ENCODE peak calls at places on chromosomes 3 and 15, in ten cellular contexts. One of them, this sample, is unnamed.

GRCh38 chr3:36741285-36741684 is 23.1 kb downstream of the DCLK3 start:
- DNase-seq in naive thymus-derived CD8-positive, alpha-beta T cell: no peak
- DNase-seq in lung microvascular endothelial cell: no peak
- DNase-seq in memory B cell: no peak
- DNase-seq in SHP77: no peak
- DNase-seq in B cell: no peak
- DNase-seq in NCI-H2081 treated with DMSO at 0.1 percent for 48 hours: no peak
- DNase-seq in NCI-H2029 treated with DMSO at 0.1 percent for 48 hours: no peak
- DNase-seq in anterior cingulate cortex: no peak
- DNase-seq in tibial nerve: no peak
- DNase-seq in this sample: no peak

GRCh38 chr3:125214738-125215137 is 2.2 kb upstream of the SLC12A8 start:
- DNase-seq in anterior cingulate cortex: no peak
- DNase-seq in SHP77: no peak
- DNase-seq in naive thymus-derived CD8-positive, alpha-beta T cell: peak; percentile 7
- DNase-seq in B cell: no peak
- DNase-seq in NCI-H2029 treated with DMSO at 0.1 percent for 48 hours: no peak
- DNase-seq in memory B cell: no peak
- DNase-seq in tibial nerve: no peak
- DNase-seq in NCI-H2081 treated with DMSO at 0.1 percent for 48 hours: no peak
- DNase-seq in lung microvascular endothelial cell: peak; percentile 40
- DNase-seq in this sample: no peak

GRCh38 chr3:182046365-182046764 is 334.6 kb downstream of the SOX2 start:
- DNase-seq in anterior cingulate cortex: no peak
- DNase-seq in NCI-H2081 treated with DMSO at 0.1 percent for 48 hours: no peak
- DNase-seq in lung microvascular endothelial cell: no peak
- DNase-seq in memory B cell: no peak
- DNase-seq in naive thymus-derived CD8-positive, alpha-beta T cell: no peak
- DNase-seq in tibial nerve: no peak
- DNase-seq in NCI-H2029 treated with DMSO at 0.1 percent for 48 hours: no peak
- DNase-seq in B cell: no peak
- DNase-seq in SHP77: no peak
- DNase-seq in this sample: peak; percentile 38

GRCh38 chr15:34753236-34753894 is 1.4 kb downstream of the GJD2 start:
- DNase-seq in B cell: no peak
- DNase-seq in lung microvascular endothelial cell: peak; percentile 80
- DNase-seq in SHP77: no peak
- DNase-seq in NCI-H2081 treated with DMSO at 0.1 percent for 48 hours: no peak
- DNase-seq in NCI-H2029 treated with DMSO at 0.1 percent for 48 hours: no peak
- DNase-seq in memory B cell: no peak
- DNase-seq in naive thymus-derived CD8-positive, alpha-beta T cell: no peak
- DNase-seq in anterior cingulate cortex: no peak
- DNase-seq in tibial nerve: no peak
- DNase-seq in this sample: no peak

GRCh38 chr3:175392653-175393052 is 533.5 kb downstream of the NAALADL2 start:
- DNase-seq in lung microvascular endothelial cell: no peak
- DNase-seq in anterior cingulate cortex: no peak
- DNase-seq in tibial nerve: no peak
- DNase-seq in naive thymus-derived CD8-positive, alpha-beta T cell: no peak
- DNase-seq in NCI-H2081 treated with DMSO at 0.1 percent for 48 hours: no peak
- DNase-seq in NCI-H2029 treated with DMSO at 0.1 percent for 48 hours: no peak
- DNase-seq in SHP77: no peak
- DNase-seq in B cell: no peak
- DNase-seq in memory B cell: no peak
- DNase-seq in this sample: no peak

GRCh38 chr15:83571820-83572707 is 81.9 kb upstream of the ADAMTSL3 start:
- DNase-seq in memory B cell: no peak
- DNase-seq in lung microvascular endothelial cell: peak; percentile 36
- DNase-seq in NCI-H2081 treated with DMSO at 0.1 percent for 48 hours: no peak
- DNase-seq in tibial nerve: no peak
- DNase-seq in anterior cingulate cortex: peak; percentile 23
- DNase-seq in SHP77: peak; percentile 27
- DNase-seq in naive thymus-derived CD8-positive, alpha-beta T cell: no peak
- DNase-seq in NCI-H2029 treated with DMSO at 0.1 percent for 48 hours: no peak
- DNase-seq in B cell: no peak
- DNase-seq in this sample: no peak

GRCh38 chr3:127667119-127667681 is 5.6 kb upstream of the ABTB1 start:
- DNase-seq in NCI-H2081 treated with DMSO at 0.1 percent for 48 hours: no peak
- DNase-seq in naive thymus-derived CD8-positive, alpha-beta T cell: no peak
- DNase-seq in memory B cell: no peak
- DNase-seq in tibial nerve: no peak
- DNase-seq in lung microvascular endothelial cell: no peak
- DNase-seq in NCI-H2029 treated with DMSO at 0.1 percent for 48 hours: no peak
- DNase-seq in B cell: no peak
- DNase-seq in SHP77: no peak
- DNase-seq in anterior cingulate cortex: peak; percentile 59
- DNase-seq in this sample: no peak

GRCh38 chr3:20096135-20096685 is 56.0 kb downstream of the KAT2B start:
- DNase-seq in anterior cingulate cortex: no peak
- DNase-seq in SHP77: no peak
- DNase-seq in NCI-H2029 treated with DMSO at 0.1 percent for 48 hours: no peak
- DNase-seq in lung microvascular endothelial cell: no peak
- DNase-seq in memory B cell: no peak
- DNase-seq in naive thymus-derived CD8-positive, alpha-beta T cell: no peak
- DNase-seq in B cell: no peak
- DNase-seq in tibial nerve: no peak
- DNase-seq in NCI-H2081 treated with DMSO at 0.1 percent for 48 hours: no peak
- DNase-seq in this sample: no peak

GRCh38 chr3:171640520-171641412 is 169.5 kb downstream of the PLD1 start:
- DNase-seq in memory B cell: no peak
- DNase-seq in SHP77: no peak
- DNase-seq in anterior cingulate cortex: no peak
- DNase-seq in B cell: no peak
- DNase-seq in tibial nerve: no peak
- DNase-seq in lung microvascular endothelial cell: peak; percentile 15
- DNase-seq in NCI-H2029 treated with DMSO at 0.1 percent for 48 hours: no peak
- DNase-seq in NCI-H2081 treated with DMSO at 0.1 percent for 48 hours: no peak
- DNase-seq in naive thymus-derived CD8-positive, alpha-beta T cell: no peak
- DNase-seq in this sample: no peak

GRCh38 chr3:14371573-14372474 is 30.6 kb upstream of the SLC6A6 start:
- DNase-seq in NCI-H2081 treated with DMSO at 0.1 percent for 48 hours: no peak
- DNase-seq in NCI-H2029 treated with DMSO at 0.1 percent for 48 hours: peak; percentile 93
- DNase-seq in B cell: no peak
- DNase-seq in lung microvascular endothelial cell: peak; percentile 66
- DNase-seq in anterior cingulate cortex: no peak
- DNase-seq in tibial nerve: peak; percentile 43
- DNase-seq in memory B cell: no peak
- DNase-seq in naive thymus-derived CD8-positive, alpha-beta T cell: no peak
- DNase-seq in SHP77: peak; percentile 84
- DNase-seq in this sample: peak; percentile 78

GRCh38 chr3:14323401-14324223 is 78.8 kb upstream of the SLC6A6 start:
- DNase-seq in NCI-H2029 treated with DMSO at 0.1 percent for 48 hours: no peak
- DNase-seq in B cell: no peak
- DNase-seq in naive thymus-derived CD8-positive, alpha-beta T cell: no peak
- DNase-seq in lung microvascular endothelial cell: peak; percentile 12
- DNase-seq in NCI-H2081 treated with DMSO at 0.1 percent for 48 hours: no peak
- DNase-seq in tibial nerve: no peak
- DNase-seq in memory B cell: no peak
- DNase-seq in anterior cingulate cortex: no peak
- DNase-seq in SHP77: no peak
- DNase-seq in this sample: no peak

GRCh38 chr15:99055555-99056134 is 48.1 kb upstream of the PGPEP1L start:
- DNase-seq in naive thymus-derived CD8-positive, alpha-beta T cell: no peak
- DNase-seq in memory B cell: no peak
- DNase-seq in B cell: no peak
- DNase-seq in NCI-H2029 treated with DMSO at 0.1 percent for 48 hours: no peak
- DNase-seq in anterior cingulate cortex: no peak
- DNase-seq in SHP77: no peak
- DNase-seq in NCI-H2081 treated with DMSO at 0.1 percent for 48 hours: no peak
- DNase-seq in lung microvascular endothelial cell: no peak
- DNase-seq in tibial nerve: no peak
- DNase-seq in this sample: no peak

GRCh38 chr3:134361162-134361831 is 12.9 kb downstream of the AMOTL2 start:
- DNase-seq in NCI-H2081 treated with DMSO at 0.1 percent for 48 hours: no peak
- DNase-seq in memory B cell: no peak
- DNase-seq in anterior cingulate cortex: no peak
- DNase-seq in tibial nerve: no peak
- DNase-seq in SHP77: no peak
- DNase-seq in lung microvascular endothelial cell: no peak
- DNase-seq in B cell: no peak
- DNase-seq in naive thymus-derived CD8-positive, alpha-beta T cell: no peak
- DNase-seq in NCI-H2029 treated with DMSO at 0.1 percent for 48 hours: no peak
- DNase-seq in this sample: no peak

GRCh38 chr3:129304553-129305222 is 26.0 kb downstream of the HMCES start:
- DNase-seq in NCI-H2081 treated with DMSO at 0.1 percent for 48 hours: no peak
- DNase-seq in SHP77: no peak
- DNase-seq in naive thymus-derived CD8-positive, alpha-beta T cell: no peak
- DNase-seq in tibial nerve: no peak
- DNase-seq in B cell: no peak
- DNase-seq in NCI-H2029 treated with DMSO at 0.1 percent for 48 hours: no peak
- DNase-seq in lung microvascular endothelial cell: no peak
- DNase-seq in anterior cingulate cortex: no peak
- DNase-seq in memory B cell: no peak
- DNase-seq in this sample: no peak

GRCh38 chr3:177904661-177905060 is 631.6 kb upstream of the KCNMB2 start:
- DNase-seq in B cell: no peak
- DNase-seq in tibial nerve: no peak
- DNase-seq in NCI-H2081 treated with DMSO at 0.1 percent for 48 hours: no peak
- DNase-seq in anterior cingulate cortex: no peak
- DNase-seq in memory B cell: no peak
- DNase-seq in lung microvascular endothelial cell: no peak
- DNase-seq in SHP77: no peak
- DNase-seq in NCI-H2029 treated with DMSO at 0.1 percent for 48 hours: no peak
- DNase-seq in naive thymus-derived CD8-positive, alpha-beta T cell: no peak
- DNase-seq in this sample: no peak

GRCh38 chr3:32873491-32874130 is 55.8 kb downstream of the TRIM71 start:
- DNase-seq in naive thymus-derived CD8-positive, alpha-beta T cell: no peak
- DNase-seq in NCI-H2029 treated with DMSO at 0.1 percent for 48 hours: peak; percentile 45
- DNase-seq in SHP77: no peak
- DNase-seq in memory B cell: no peak
- DNase-seq in tibial nerve: no peak
- DNase-seq in anterior cingulate cortex: no peak
- DNase-seq in B cell: no peak
- DNase-seq in lung microvascular endothelial cell: no peak
- DNase-seq in NCI-H2081 treated with DMSO at 0.1 percent for 48 hours: no peak
- DNase-seq in this sample: no peak

GRCh38 chr3:159448902-159449301 is 539.7 kb upstream of the IL12A start:
- DNase-seq in tibial nerve: no peak
- DNase-seq in NCI-H2081 treated with DMSO at 0.1 percent for 48 hours: no peak
- DNase-seq in lung microvascular endothelial cell: no peak
- DNase-seq in B cell: no peak
- DNase-seq in NCI-H2029 treated with DMSO at 0.1 percent for 48 hours: no peak
- DNase-seq in anterior cingulate cortex: no peak
- DNase-seq in SHP77: no peak
- DNase-seq in memory B cell: no peak
- DNase-seq in naive thymus-derived CD8-positive, alpha-beta T cell: no peak
- DNase-seq in this sample: no peak

GRCh38 chr15:65115086-65115485 is at the start of gene UBAP1L:
- DNase-seq in NCI-H2081 treated with DMSO at 0.1 percent for 48 hours: no peak
- DNase-seq in SHP77: no peak
- DNase-seq in anterior cingulate cortex: no peak
- DNase-seq in B cell: no peak
- DNase-seq in naive thymus-derived CD8-positive, alpha-beta T cell: no peak
- DNase-seq in tibial nerve: no peak
- DNase-seq in lung microvascular endothelial cell: no peak
- DNase-seq in memory B cell: no peak
- DNase-seq in NCI-H2029 treated with DMSO at 0.1 percent for 48 hours: no peak
- DNase-seq in this sample: no peak

GRCh38 chr15:77239892-77240608 is 169.1 kb upstream of the TSPAN3 start:
- DNase-seq in naive thymus-derived CD8-positive, alpha-beta T cell: no peak
- DNase-seq in B cell: no peak
- DNase-seq in memory B cell: no peak
- DNase-seq in tibial nerve: no peak
- DNase-seq in NCI-H2029 treated with DMSO at 0.1 percent for 48 hours: no peak
- DNase-seq in lung microvascular endothelial cell: no peak
- DNase-seq in SHP77: no peak
- DNase-seq in NCI-H2081 treated with DMSO at 0.1 percent for 48 hours: no peak
- DNase-seq in anterior cingulate cortex: no peak
- DNase-seq in this sample: no peak

GRCh38 chr3:94092080-94092479 is 29.2 kb downstream of the NSUN3 start:
- DNase-seq in memory B cell: no peak
- DNase-seq in B cell: no peak
- DNase-seq in naive thymus-derived CD8-positive, alpha-beta T cell: no peak
- DNase-seq in SHP77: no peak
- DNase-seq in NCI-H2029 treated with DMSO at 0.1 percent for 48 hours: no peak
- DNase-seq in anterior cingulate cortex: no peak
- DNase-seq in NCI-H2081 treated with DMSO at 0.1 percent for 48 hours: no peak
- DNase-seq in lung microvascular endothelial cell: no peak
- DNase-seq in tibial nerve: no peak
- DNase-seq in this sample: no peak

GRCh38 chr3:9866639-9867038 is 13.4 kb downstream of the CIDEC start:
- DNase-seq in NCI-H2029 treated with DMSO at 0.1 percent for 48 hours: no peak
- DNase-seq in naive thymus-derived CD8-positive, alpha-beta T cell: no peak
- DNase-seq in memory B cell: no peak
- DNase-seq in SHP77: no peak
- DNase-seq in lung microvascular endothelial cell: no peak
- DNase-seq in anterior cingulate cortex: no peak
- DNase-seq in B cell: no peak
- DNase-seq in NCI-H2081 treated with DMSO at 0.1 percent for 48 hours: no peak
- DNase-seq in tibial nerve: no peak
- DNase-seq in this sample: no peak

GRCh38 chr3:175258763-175259162 is 399.6 kb downstream of the NAALADL2 start:
- DNase-seq in NCI-H2029 treated with DMSO at 0.1 percent for 48 hours: peak; percentile 69
- DNase-seq in lung microvascular endothelial cell: peak; percentile 45
- DNase-seq in B cell: no peak
- DNase-seq in SHP77: no peak
- DNase-seq in NCI-H2081 treated with DMSO at 0.1 percent for 48 hours: no peak
- DNase-seq in naive thymus-derived CD8-positive, alpha-beta T cell: no peak
- DNase-seq in anterior cingulate cortex: no peak
- DNase-seq in tibial nerve: no peak
- DNase-seq in memory B cell: no peak
- DNase-seq in this sample: no peak

GRCh38 chr3:2838533-2839157 is 271.5 kb downstream of the IL5RA start:
- DNase-seq in NCI-H2081 treated with DMSO at 0.1 percent for 48 hours: no peak
- DNase-seq in lung microvascular endothelial cell: no peak
- DNase-seq in naive thymus-derived CD8-positive, alpha-beta T cell: no peak
- DNase-seq in memory B cell: no peak
- DNase-seq in NCI-H2029 treated with DMSO at 0.1 percent for 48 hours: no peak
- DNase-seq in tibial nerve: no peak
- DNase-seq in B cell: no peak
- DNase-seq in anterior cingulate cortex: no peak
- DNase-seq in SHP77: no peak
- DNase-seq in this sample: no peak